ENCODE peak calls at places on chromosome 21, in six cellular contexts. N, J, D, Q, U and X are unnamed samples.

GRCh38 chr21:43644609-43645008 is 14.7 kb downstream of the HSF2BP start:
- DNase-seq in N (no peak), J (peak; percentile 29), D (peak; percentile 39), Q (no peak), U (no peak), X (no peak)

GRCh38 chr21:45248301-45248892 is 39.3 kb downstream of the POFUT2 start:
- DNase-seq in N (no peak), J (no peak), D (no peak), Q (no peak), U (no peak), X (peak; percentile 24)

GRCh38 chr21:33403128-33403785 is at the start of gene IFNGR2:
- DNase-seq in N (no peak), J (no peak), D (peak; percentile 64), Q (no peak), U (peak; percentile 41), X (no peak)

GRCh38 chr21:45517249-45518065 is 24.8 kb downstream of the SLC19A1 start:
- DNase-seq in N (no peak), J (no peak), D (peak; percentile 16), Q (peak; percentile 38), U (no peak), X (peak; percentile 49)

GRCh38 chr21:33825898-33826297 is 89.7 kb downstream of the ATP5PO start:
- DNase-seq in N (no peak), J (no peak), D (no peak), Q (no peak), U (no peak), X (no peak)

GRCh38 chr21:42317341-42317741 is 2.1 kb upstream of the TFF3 start:
- DNase-seq in N (no peak), J (no peak), D (no peak), Q (no peak), U (no peak), X (no peak)

GRCh38 chr21:32929633-32930038 is 96.1 kb upstream of the OLIG2 start:
- DNase-seq in N (no peak), J (no peak), D (no peak), Q (peak; percentile 61), U (no peak), X (no peak)

GRCh38 chr21:44434936-44435635 is 20.2 kb upstream of the LRRC3 start:
- DNase-seq in N (no peak), J (no peak), D (no peak), Q (no peak), U (no peak), X (no peak)

GRCh38 chr21:38323721-38324591 is 67.2 kb downstream of the KCNJ15 start:
- DNase-seq in N (no peak), J (no peak), D (no peak), Q (no peak), U (no peak), X (peak; percentile 64)

GRCh38 chr21:37484535-37485474 is 118.2 kb downstream of the DYRK1A start:
- DNase-seq in N (no peak), J (no peak), D (no peak), Q (no peak), U (no peak), X (no peak)

GRCh38 chr21:41616063-41616591 is 108.2 kb upstream of the TMPRSS2 start:
- DNase-seq in N (no peak), J (no peak), D (peak; percentile 57), Q (peak; percentile 54), U (no peak), X (no peak)

GRCh38 chr21:27134513-27134912 is 167.6 kb upstream of the ADAMTS5 start:
- DNase-seq in N (no peak), J (no peak), D (no peak), Q (no peak), U (no peak), X (no peak)